ENCODE peak calls at places on chromosomes 2 and 18, in ten cellular contexts. V, K, F, Z, E, R, N, C, I and D are unnamed samples.

GRCh38 chr18:11488175-11488574 is 121.2 kb upstream of the SLC35G4 start:
- DNase-seq in I (no peak), K (no peak), R (no peak), E (no peak), Z (no peak), N (no peak), F (no peak), V (peak), C (no peak), D (no peak)

GRCh38 chr2:224584111-224584764 is 925 bp downstream of the CUL3 start:
- DNase-seq in N (no peak), F (peak), R (no peak), V (peak), I (peak), Z (peak), E (no peak), C (peak), K (peak), D (peak)

GRCh38 chr2:218186355-218186766 is 19.6 kb upstream of the CXCR1 start:
- DNase-seq in R (peak), N (peak), F (peak), V (peak), Z (peak), C (peak), E (peak), K (peak), I (peak), D (peak)

GRCh38 chr2:75342504-75343175 is 143.3 kb upstream of the TACR1 start:
- DNase-seq in R (no peak), V (no peak), N (no peak), F (no peak), C (no peak), K (no peak), I (no peak), Z (no peak), E (no peak), D (no peak)

GRCh38 chr2:201470821-201471731 is 19.5 kb downstream of the STRADB start:
- DNase-seq in Z (no peak), K (no peak), V (peak), E (no peak), R (no peak), F (no peak), N (no peak), I (no peak), C (no peak), D (no peak)

GRCh38 chr18:46069524-46069923 is 2.5 kb downstream of the PSTPIP2 start:
- DNase-seq in F (no peak), V (no peak), K (no peak), N (no peak), Z (no peak), I (no peak), C (no peak), R (no peak), E (no peak), D (no peak)

GRCh38 chr2:79580175-79580574 is 67.3 kb downstream of the CTNNA2 start:
- DNase-seq in F (no peak), Z (no peak), I (no peak), V (no peak), R (no peak), E (no peak), N (no peak), K (no peak), C (no peak), D (peak)

GRCh38 chr2:26621469-26622199 is 19.5 kb downstream of the CIB4 start:
- DNase-seq in Z (no peak), I (no peak), R (no peak), F (no peak), N (no peak), V (peak), K (no peak), C (no peak), E (no peak), D (no peak)

GRCh38 chr2:174376967-174377366 is 18.6 kb upstream of the SCRN3 start:
- DNase-seq in E (no peak), R (no peak), I (no peak), F (no peak), K (no peak), N (no peak), V (peak), C (no peak), Z (no peak), D (no peak)

GRCh38 chr18:78898066-78898465 is 81.6 kb upstream of the SALL3 start:
- DNase-seq in K (no peak), F (no peak), R (peak), N (no peak), I (no peak), Z (no peak), C (no peak), E (no peak), V (no peak), D (no peak)

GRCh38 chr2:159399716-159400525 is 113.4 kb upstream of the WDSUB1 start:
- DNase-seq in I (no peak), K (no peak), N (no peak), C (no peak), V (peak), F (no peak), E (no peak), Z (no peak), R (no peak), D (peak)

GRCh38 chr2:25521126-25521525 is 152.3 kb downstream of the DTNB start:
- DNase-seq in V (no peak), F (no peak), R (no peak), E (no peak), I (no peak), N (no peak), K (no peak), C (no peak), Z (no peak), D (no peak)

GRCh38 chr2:188333751-188334524 is 42.3 kb downstream of the GULP1 start:
- DNase-seq in F (no peak), I (no peak), C (no peak), N (no peak), K (no peak), V (no peak), Z (peak), R (no peak), E (no peak), D (no peak)

GRCh38 chr18:79494936-79495335 is 99.2 kb downstream of the NFATC1 start:
- DNase-seq in R (no peak), E (no peak), C (no peak), Z (peak), I (no peak), N (no peak), V (no peak), K (no peak), F (no peak), D (no peak)

GRCh38 chr2:217573565-217573964 is 429.2 kb downstream of the TNS1 start:
- DNase-seq in Z (no peak), F (peak), N (no peak), R (no peak), V (peak), K (no peak), I (no peak), E (no peak), C (no peak), D (peak)

GRCh38 chr2:228377533-228377932 is 196.0 kb upstream of the SPHKAP start:
- DNase-seq in C (no peak), I (no peak), Z (no peak), V (no peak), R (no peak), N (no peak), K (no peak), F (no peak), E (no peak), D (no peak)

GRCh38 chr18:22694954-22695353 is 238.2 kb upstream of the RBBP8 start:
- DNase-seq in K (no peak), V (peak), F (peak), E (peak), Z (peak), C (no peak), N (no peak), R (peak), I (peak), D (peak)